ENCODE peak calls at places on chromosomes 1 and 21, in nine cellular contexts. One of them, this sample, is unnamed.

GRCh38 chr1:3614755-3615742 is 3.7 kb upstream of the MEGF6 start:
- DNase-seq in stimulated activated CD8-positive, alpha-beta memory T cell treated with anti-CD3 and anti-CD28 coated beads, Interleukin-15, amount 100 ng/mL, for 24 hours: no peak
- DNase-seq in type B pancreatic cell: no peak
- DNase-seq in Right ventricle myocardium superior: no peak
- DNase-seq in adrenal gland: no peak
- DNase-seq in activated CD8-positive, alpha-beta memory T cell treated with anti-CD3 and anti-CD28 coated beads, Interleukin-2, amount 50 U/mL, for 4 hours: no peak
- DNase-seq in central memory CD8-positive, alpha-beta T cell: no peak
- DNase-seq in amniotic epithelial cell: peak; percentile 17
- DNase-seq in NCI-H345: peak; percentile 36
- DNase-seq in this sample: no peak

GRCh38 chr1:229980009-229980408 is 87.0 kb upstream of the GALNT2 start:
- DNase-seq in Right ventricle myocardium superior: no peak
- DNase-seq in central memory CD8-positive, alpha-beta T cell: no peak
- DNase-seq in type B pancreatic cell: no peak
- DNase-seq in activated CD8-positive, alpha-beta memory T cell treated with anti-CD3 and anti-CD28 coated beads, Interleukin-2, amount 50 U/mL, for 4 hours: no peak
- DNase-seq in amniotic epithelial cell: peak; percentile 37
- DNase-seq in stimulated activated CD8-positive, alpha-beta memory T cell treated with anti-CD3 and anti-CD28 coated beads, Interleukin-15, amount 100 ng/mL, for 24 hours: no peak
- DNase-seq in NCI-H345: no peak
- DNase-seq in adrenal gland: no peak
- DNase-seq in this sample: no peak

GRCh38 chr1:2073382-2074230 is 23.4 kb downstream of the PRKCZ start:
- DNase-seq in type B pancreatic cell: no peak
- DNase-seq in NCI-H345: no peak
- DNase-seq in stimulated activated CD8-positive, alpha-beta memory T cell treated with anti-CD3 and anti-CD28 coated beads, Interleukin-15, amount 100 ng/mL, for 24 hours: no peak
- DNase-seq in Right ventricle myocardium superior: no peak
- DNase-seq in adrenal gland: no peak
- DNase-seq in activated CD8-positive, alpha-beta memory T cell treated with anti-CD3 and anti-CD28 coated beads, Interleukin-2, amount 50 U/mL, for 4 hours: no peak
- DNase-seq in amniotic epithelial cell: no peak
- DNase-seq in central memory CD8-positive, alpha-beta T cell: no peak
- DNase-seq in this sample: no peak

GRCh38 chr1:231216515-231216914 is 24.5 kb upstream of the GNPAT start:
- DNase-seq in activated CD8-positive, alpha-beta memory T cell treated with anti-CD3 and anti-CD28 coated beads, Interleukin-2, amount 50 U/mL, for 4 hours: no peak
- DNase-seq in Right ventricle myocardium superior: no peak
- DNase-seq in adrenal gland: no peak
- DNase-seq in stimulated activated CD8-positive, alpha-beta memory T cell treated with anti-CD3 and anti-CD28 coated beads, Interleukin-15, amount 100 ng/mL, for 24 hours: no peak
- DNase-seq in amniotic epithelial cell: no peak
- DNase-seq in type B pancreatic cell: no peak
- DNase-seq in central memory CD8-positive, alpha-beta T cell: no peak
- DNase-seq in NCI-H345: peak; percentile 70
- DNase-seq in this sample: no peak

GRCh38 chr1:211675230-211676105 is at the start of gene NEK2:
- DNase-seq in stimulated activated CD8-positive, alpha-beta memory T cell treated with anti-CD3 and anti-CD28 coated beads, Interleukin-15, amount 100 ng/mL, for 24 hours: peak; percentile 39
- DNase-seq in adrenal gland: peak; percentile 96
- DNase-seq in type B pancreatic cell: peak; percentile 91
- DNase-seq in central memory CD8-positive, alpha-beta T cell: peak; percentile 77
- DNase-seq in NCI-H345: peak; percentile 96
- DNase-seq in activated CD8-positive, alpha-beta memory T cell treated with anti-CD3 and anti-CD28 coated beads, Interleukin-2, amount 50 U/mL, for 4 hours: peak; percentile 79
- DNase-seq in Right ventricle myocardium superior: peak; percentile 95
- DNase-seq in amniotic epithelial cell: peak; percentile 92
- DNase-seq in this sample: peak; percentile 93

GRCh38 chr1:159839135-159839849 is 12.6 kb downstream of the SLAMF8 start:
- DNase-seq in type B pancreatic cell: no peak
- DNase-seq in activated CD8-positive, alpha-beta memory T cell treated with anti-CD3 and anti-CD28 coated beads, Interleukin-2, amount 50 U/mL, for 4 hours: no peak
- DNase-seq in adrenal gland: no peak
- DNase-seq in Right ventricle myocardium superior: no peak
- DNase-seq in stimulated activated CD8-positive, alpha-beta memory T cell treated with anti-CD3 and anti-CD28 coated beads, Interleukin-15, amount 100 ng/mL, for 24 hours: no peak
- DNase-seq in central memory CD8-positive, alpha-beta T cell: no peak
- DNase-seq in amniotic epithelial cell: no peak
- DNase-seq in NCI-H345: no peak
- DNase-seq in this sample: no peak

GRCh38 chr21:27505516-27505915 is 538.6 kb upstream of the ADAMTS5 start:
- DNase-seq in adrenal gland: no peak
- DNase-seq in Right ventricle myocardium superior: no peak
- DNase-seq in stimulated activated CD8-positive, alpha-beta memory T cell treated with anti-CD3 and anti-CD28 coated beads, Interleukin-15, amount 100 ng/mL, for 24 hours: no peak
- DNase-seq in type B pancreatic cell: no peak
- DNase-seq in central memory CD8-positive, alpha-beta T cell: no peak
- DNase-seq in activated CD8-positive, alpha-beta memory T cell treated with anti-CD3 and anti-CD28 coated beads, Interleukin-2, amount 50 U/mL, for 4 hours: no peak
- DNase-seq in NCI-H345: no peak
- DNase-seq in amniotic epithelial cell: peak; percentile 70
- DNase-seq in this sample: no peak

GRCh38 chr1:44553771-44554170 is 120.5 kb downstream of the TMEM53 start:
- DNase-seq in stimulated activated CD8-positive, alpha-beta memory T cell treated with anti-CD3 and anti-CD28 coated beads, Interleukin-15, amount 100 ng/mL, for 24 hours: no peak
- DNase-seq in NCI-H345: no peak
- DNase-seq in adrenal gland: no peak
- DNase-seq in Right ventricle myocardium superior: no peak
- DNase-seq in type B pancreatic cell: no peak
- DNase-seq in activated CD8-positive, alpha-beta memory T cell treated with anti-CD3 and anti-CD28 coated beads, Interleukin-2, amount 50 U/mL, for 4 hours: no peak
- DNase-seq in amniotic epithelial cell: peak; percentile 62
- DNase-seq in central memory CD8-positive, alpha-beta T cell: no peak
- DNase-seq in this sample: no peak

GRCh38 chr1:17653728-17654351 is 101.3 kb upstream of the ACTL8 start:
- DNase-seq in adrenal gland: peak; percentile 69
- DNase-seq in activated CD8-positive, alpha-beta memory T cell treated with anti-CD3 and anti-CD28 coated beads, Interleukin-2, amount 50 U/mL, for 4 hours: peak; percentile 30
- DNase-seq in stimulated activated CD8-positive, alpha-beta memory T cell treated with anti-CD3 and anti-CD28 coated beads, Interleukin-15, amount 100 ng/mL, for 24 hours: no peak
- DNase-seq in type B pancreatic cell: peak; percentile 79
- DNase-seq in NCI-H345: peak; percentile 26
- DNase-seq in central memory CD8-positive, alpha-beta T cell: no peak
- DNase-seq in amniotic epithelial cell: peak; percentile 23
- DNase-seq in Right ventricle myocardium superior: peak; percentile 61
- DNase-seq in this sample: peak; percentile 54

GRCh38 chr1:46673749-46674182 is 2.1 kb downstream of the TEX38 start:
- DNase-seq in central memory CD8-positive, alpha-beta T cell: no peak
- DNase-seq in amniotic epithelial cell: peak; percentile 39
- DNase-seq in stimulated activated CD8-positive, alpha-beta memory T cell treated with anti-CD3 and anti-CD28 coated beads, Interleukin-15, amount 100 ng/mL, for 24 hours: no peak
- DNase-seq in Right ventricle myocardium superior: no peak
- DNase-seq in NCI-H345: no peak
- DNase-seq in type B pancreatic cell: no peak
- DNase-seq in adrenal gland: peak; percentile 7
- DNase-seq in activated CD8-positive, alpha-beta memory T cell treated with anti-CD3 and anti-CD28 coated beads, Interleukin-2, amount 50 U/mL, for 4 hours: no peak
- DNase-seq in this sample: no peak

GRCh38 chr1:30100186-30100862 is 623.1 kb downstream of the MATN1 start:
- DNase-seq in type B pancreatic cell: no peak
- DNase-seq in activated CD8-positive, alpha-beta memory T cell treated with anti-CD3 and anti-CD28 coated beads, Interleukin-2, amount 50 U/mL, for 4 hours: no peak
- DNase-seq in NCI-H345: no peak
- DNase-seq in stimulated activated CD8-positive, alpha-beta memory T cell treated with anti-CD3 and anti-CD28 coated beads, Interleukin-15, amount 100 ng/mL, for 24 hours: no peak
- DNase-seq in central memory CD8-positive, alpha-beta T cell: no peak
- DNase-seq in amniotic epithelial cell: no peak
- DNase-seq in Right ventricle myocardium superior: no peak
- DNase-seq in adrenal gland: no peak
- DNase-seq in this sample: no peak

GRCh38 chr1:111733183-111733995 is 5.8 kb downstream of the INKA2 start:
- DNase-seq in amniotic epithelial cell: peak; percentile 80
- DNase-seq in central memory CD8-positive, alpha-beta T cell: no peak
- DNase-seq in stimulated activated CD8-positive, alpha-beta memory T cell treated with anti-CD3 and anti-CD28 coated beads, Interleukin-15, amount 100 ng/mL, for 24 hours: no peak
- DNase-seq in type B pancreatic cell: no peak
- DNase-seq in NCI-H345: no peak
- DNase-seq in Right ventricle myocardium superior: peak; percentile 79
- DNase-seq in activated CD8-positive, alpha-beta memory T cell treated with anti-CD3 and anti-CD28 coated beads, Interleukin-2, amount 50 U/mL, for 4 hours: no peak
- DNase-seq in adrenal gland: peak; percentile 43
- DNase-seq in this sample: no peak

GRCh38 chr1:8424539-8425116 is 106.7 kb downstream of the SLC45A1 start:
- DNase-seq in stimulated activated CD8-positive, alpha-beta memory T cell treated with anti-CD3 and anti-CD28 coated beads, Interleukin-15, amount 100 ng/mL, for 24 hours: no peak
- DNase-seq in adrenal gland: peak; percentile 55
- DNase-seq in Right ventricle myocardium superior: peak; percentile 69
- DNase-seq in type B pancreatic cell: no peak
- DNase-seq in central memory CD8-positive, alpha-beta T cell: peak; percentile 36
- DNase-seq in activated CD8-positive, alpha-beta memory T cell treated with anti-CD3 and anti-CD28 coated beads, Interleukin-2, amount 50 U/mL, for 4 hours: peak; percentile 30
- DNase-seq in NCI-H345: no peak
- DNase-seq in amniotic epithelial cell: no peak
- DNase-seq in this sample: peak; percentile 83

GRCh38 chr1:234322097-234322496 is 51.2 kb upstream of the COA6 start:
- DNase-seq in amniotic epithelial cell: no peak
- DNase-seq in central memory CD8-positive, alpha-beta T cell: no peak
- DNase-seq in stimulated activated CD8-positive, alpha-beta memory T cell treated with anti-CD3 and anti-CD28 coated beads, Interleukin-15, amount 100 ng/mL, for 24 hours: no peak
- DNase-seq in activated CD8-positive, alpha-beta memory T cell treated with anti-CD3 and anti-CD28 coated beads, Interleukin-2, amount 50 U/mL, for 4 hours: no peak
- DNase-seq in Right ventricle myocardium superior: no peak
- DNase-seq in type B pancreatic cell: no peak
- DNase-seq in NCI-H345: no peak
- DNase-seq in adrenal gland: no peak
- DNase-seq in this sample: no peak

GRCh38 chr1:210201671-210202070 is 30.9 kb upstream of the SERTAD4 start:
- DNase-seq in NCI-H345: no peak
- DNase-seq in Right ventricle myocardium superior: no peak
- DNase-seq in type B pancreatic cell: no peak
- DNase-seq in stimulated activated CD8-positive, alpha-beta memory T cell treated with anti-CD3 and anti-CD28 coated beads, Interleukin-15, amount 100 ng/mL, for 24 hours: no peak
- DNase-seq in amniotic epithelial cell: peak; percentile 15
- DNase-seq in adrenal gland: no peak
- DNase-seq in activated CD8-positive, alpha-beta memory T cell treated with anti-CD3 and anti-CD28 coated beads, Interleukin-2, amount 50 U/mL, for 4 hours: no peak
- DNase-seq in central memory CD8-positive, alpha-beta T cell: no peak
- DNase-seq in this sample: no peak